ENCODE peak calls at places on chromosomes 16 and 17, in eight cellular contexts. Z is IMR-90, P is sigmoid colon, G is transverse colon, I is ovary, Y is body of pancreas, M is A549, F is Peyer's patch. L is an unnamed sample.
A peak's percentile ranks its signal among the peaks of the same experiment; 100 is the strongest.

GRCh38 chr16:35516551-35516950 is 2057.1 kb downstream of the TP53TG3F start:
- DNase-seq in Z (no peak), P (no peak), G (no peak), I (no peak), Y (no peak), M (no peak), F (no peak), L (no peak)

GRCh38 chr17:37693328-37693727 is 50.1 kb upstream of the DDX52 start:
- DNase-seq in Z (no peak), P (peak; percentile 40), G (no peak), I (no peak), Y (no peak), M (no peak), F (no peak), L (no peak)

GRCh38 chr16:86195863-86196630 is 297.1 kb downstream of the IRF8 start:
- DNase-seq in Z (no peak), P (no peak), G (no peak), I (no peak), Y (no peak), M (no peak), F (no peak), L (no peak)

GRCh38 chr17:12727076-12727750 is 61.5 kb downstream of the MYOCD start:
- DNase-seq in Z (peak; percentile 95), P (no peak), G (no peak), I (peak; percentile 29), Y (no peak), M (peak; percentile 16), F (no peak), L (no peak)

GRCh38 chr17:14282700-14283099 is 18.2 kb upstream of the HS3ST3B1 start:
- DNase-seq in Z (no peak), P (no peak), G (no peak), I (no peak), Y (no peak), M (no peak), F (no peak), L (no peak)

GRCh38 chr17:82957961-82958491 is 118.2 kb upstream of the ZNF750 start:
- DNase-seq in Z (no peak), P (peak; percentile 56), G (no peak), I (no peak), Y (no peak), M (no peak), F (peak; percentile 38), L (no peak)

GRCh38 chr16:56938664-56939513 is 6.9 kb downstream of the HERPUD1 start:
- DNase-seq in Z (no peak), P (peak; percentile 34), G (no peak), I (no peak), Y (no peak), M (no peak), F (no peak), L (no peak)

GRCh38 chr17:5516060-5516792 is 29.9 kb downstream of the MIS12 start:
- DNase-seq in Z (peak; percentile 100), P (no peak), G (no peak), I (no peak), Y (peak; percentile 11), M (peak; percentile 88), F (no peak), L (no peak)

GRCh38 chr17:2191785-2192184 is 111.8 kb downstream of the SMG6 start:
- DNase-seq in Z (no peak), P (no peak), G (no peak), I (no peak), Y (no peak), M (no peak), F (no peak), L (no peak)

GRCh38 chr17:54694287-54694887 is 206.3 kb upstream of the TOM1L1 start:
- DNase-seq in Z (no peak), P (no peak), G (no peak), I (no peak), Y (no peak), M (no peak), F (no peak), L (no peak)

GRCh38 chr16:17590711-17591654 is 120.2 kb upstream of the XYLT1 start:
- DNase-seq in Z (no peak), P (no peak), G (no peak), I (no peak), Y (no peak), M (no peak), F (no peak), L (no peak)

GRCh38 chr16:67257486-67258159 is 8.8 kb downstream of the SLC9A5 start:
- DNase-seq in Z (no peak), P (peak; percentile 47), G (no peak), I (no peak), Y (no peak), M (no peak), F (no peak), L (no peak)

GRCh38 chr17:55845385-55845784 is 94.5 kb downstream of the PCTP start:
- DNase-seq in Z (peak; percentile 20), P (peak; percentile 82), G (peak; percentile 33), I (peak; percentile 31), Y (peak; percentile 16), M (peak; percentile 13), F (peak; percentile 63), L (peak; percentile 38)

GRCh38 chr17:77458202-77459017 is 317.6 kb downstream of the SEC14L1 start:
- DNase-seq in Z (no peak), P (no peak), G (no peak), I (no peak), Y (no peak), M (no peak), F (no peak), L (no peak)

GRCh38 chr16:57530104-57530522 is 6.3 kb downstream of the CCDC102A start:
- DNase-seq in Z (peak; percentile 76), P (peak; percentile 86), G (peak; percentile 63), I (no peak), Y (no peak), M (no peak), F (peak; percentile 53), L (no peak)

GRCh38 chr17:72097144-72097543 is 23.7 kb upstream of the SOX9 start:
- DNase-seq in Z (no peak), P (no peak), G (no peak), I (no peak), Y (no peak), M (no peak), F (no peak), L (no peak)

GRCh38 chr16:89920723-89921122 is 2.1 kb downstream of the MC1R start:
- DNase-seq in Z (peak; percentile 47), P (no peak), G (no peak), I (no peak), Y (no peak), M (no peak), F (peak; percentile 48), L (no peak)

GRCh38 chr16:27703545-27703944 is 153.6 kb downstream of the KATNIP start:
- DNase-seq in Z (peak; percentile 21), P (peak; percentile 25), G (no peak), I (no peak), Y (no peak), M (no peak), F (no peak), L (no peak)

GRCh38 chr16:3577302-3577752 is at the start of gene NLRC3:
- DNase-seq in Z (no peak), P (no peak), G (peak; percentile 28), I (no peak), Y (no peak), M (no peak), F (no peak), L (no peak)

GRCh38 chr16:351804-352520 is 561 bp downstream of the AXIN1 start:
- DNase-seq in Z (no peak), P (no peak), G (peak; percentile 46), I (peak; percentile 70), Y (peak; percentile 28), M (no peak), F (peak; percentile 76), L (peak; percentile 42)

GRCh38 chr16:15963307-15963910 is 14.0 kb downstream of the ABCC1 start:
- DNase-seq in Z (no peak), P (no peak), G (no peak), I (no peak), Y (no peak), M (no peak), F (no peak), L (no peak)
- H3K4me3 ChIP-seq in Z (no peak overlapping the region), P (no peak overlapping the region), G (no peak overlapping the region), I (no peak overlapping the region), Y (no peak overlapping the region), M (no peak overlapping the region), F (no peak overlapping the region), L (no peak overlapping the region)

GRCh38 chr17:59161477-59161876 is 5.9 kb downstream of the PRR11 start:
- DNase-seq in Z (no peak), P (no peak), G (no peak), I (no peak), Y (no peak), M (no peak), F (no peak), L (no peak)

GRCh38 chr17:59167571-59168001 is 12.0 kb downstream of the PRR11 start:
- DNase-seq in Z (peak; percentile 59), P (no peak), G (no peak), I (no peak), Y (no peak), M (no peak), F (no peak), L (no peak)

GRCh38 chr17:59160203-59161025 is 4.9 kb downstream of the PRR11 start:
- DNase-seq in Z (no peak), P (no peak), G (no peak), I (no peak), Y (no peak), M (no peak), F (no peak), L (peak; percentile 59)

GRCh38 chr17:59165933-59166342 is 10.4 kb downstream of the PRR11 start:
- DNase-seq in Z (peak; percentile 60), P (no peak), G (peak; percentile 41), I (no peak), Y (peak; percentile 5), M (peak; percentile 62), F (no peak), L (peak; percentile 83)
- H3K27ac ChIP-seq in Z (no peak overlapping the region), P (no peak overlapping the region), G (no peak overlapping the region), I (no peak overlapping the region), Y (no peak overlapping the region), M (peak overlapping the region; percentile 45), F (no peak overlapping the region), L (no peak overlapping the region)

DNA sequence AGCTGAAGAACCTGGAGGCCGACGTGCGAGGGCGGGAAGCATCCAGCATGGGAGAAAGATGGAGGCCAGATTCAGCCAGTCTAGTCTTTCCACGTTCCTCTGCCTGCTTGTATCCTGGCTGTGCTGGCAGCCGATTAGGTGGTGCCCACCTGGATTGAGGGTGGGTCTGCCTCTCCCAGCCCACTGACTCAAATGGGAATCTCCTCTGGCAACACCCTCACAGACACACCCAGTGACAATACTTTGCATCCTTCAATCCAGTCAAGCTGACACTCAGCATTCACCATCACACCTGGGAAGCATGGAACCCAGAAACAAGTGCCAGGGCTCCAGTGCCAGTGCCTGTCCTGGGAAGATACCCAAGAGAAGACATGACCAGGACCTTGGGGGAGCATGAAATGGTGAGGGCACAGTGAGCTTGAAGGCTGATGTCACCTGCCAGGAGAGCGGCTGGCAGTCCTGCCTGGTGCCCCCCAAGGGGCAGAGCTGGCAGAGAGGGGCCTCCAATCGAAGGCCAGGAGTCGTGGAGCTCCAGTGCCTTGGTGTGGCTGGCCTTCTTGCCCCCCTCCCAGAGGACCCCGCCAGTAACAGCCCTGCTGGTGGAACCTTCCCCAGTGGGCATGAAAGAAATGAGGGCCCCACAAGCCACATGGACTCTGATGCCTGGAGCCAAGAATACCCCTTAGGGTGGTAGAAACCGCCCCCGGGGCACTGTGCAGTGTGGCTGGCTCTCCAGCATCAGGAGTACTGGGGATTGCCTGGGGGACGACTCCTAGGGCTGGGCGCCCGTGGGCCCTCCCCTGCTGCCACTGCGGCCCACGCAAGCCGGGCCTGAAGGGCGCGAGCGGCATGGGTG is 643 bp upstream of the NPB start:
- DNase-seq in Z (no peak), P (no peak), G (no peak), I (no peak), Y (no peak), M (no peak), F (peak; percentile 49), L (no peak)
- TF ChIP-seq POLR2A in Z (no peak), P (no peak), G (peak; percentile 5), I (no peak), Y (no peak), M (no peak), F (no peak), L (no peak)

GRCh38 chr17:50511058-50511457 is 2.8 kb downstream of the MYCBPAP start:
- DNase-seq in Z (peak; percentile 50), P (no peak), G (no peak), I (no peak), Y (no peak), M (no peak), F (no peak), L (peak; percentile 44)
- H3K4me3 ChIP-seq in Z (no peak overlapping the region), P (no peak overlapping the region), G (no peak overlapping the region), I (no peak overlapping the region), Y (no peak overlapping the region), M (no peak overlapping the region), F (no peak overlapping the region), L (no peak overlapping the region)